ENCODE peak calls at places on chromosome 3, in six cellular contexts. N is HCT116, P is stomach, I is SK-N-SH, Q is uterus, D is A549. O is an unnamed sample.

GRCh38 chr3:157327018-157327417 is 109.6 kb upstream of the PTX3 start:
- DNase-seq in N (no peak), P (no peak), I (no peak), Q (no peak), D (no peak), O (no peak)

GRCh38 chr3:147356909-147357733 is 49.2 kb downstream of the ZIC4 start:
- DNase-seq in N (no peak), P (no peak), I (peak), Q (no peak), D (no peak), O (no peak)

GRCh38 chr3:31755911-31756658 is 223.4 kb downstream of the STT3B start:
- DNase-seq in N (no peak), P (no peak), I (no peak), Q (no peak), D (no peak), O (peak)

GRCh38 chr3:27311400-27311799 is 57.8 kb downstream of the NEK10 start:
- DNase-seq in N (peak), P (no peak), I (peak), Q (no peak), D (peak), O (no peak)

GRCh38 chr3:178302966-178303930 is 233.0 kb upstream of the KCNMB2 start:
- DNase-seq in N (no peak), P (no peak), I (no peak), Q (no peak), D (no peak), O (no peak)

GRCh38 chr3:180253283-180253682 is 216.5 kb upstream of the PEX5L start:
- DNase-seq in N (no peak), P (no peak), I (no peak), Q (no peak), D (no peak), O (no peak)

GRCh38 chr3:126816956-126817777 is 113.1 kb downstream of the CHCHD6 start:
- DNase-seq in N (no peak), P (no peak), I (no peak), Q (no peak), D (no peak), O (no peak)

GRCh38 chr3:32203854-32204253 is 34.6 kb upstream of the CMTM8 start:
- DNase-seq in N (no peak), P (no peak), I (no peak), Q (no peak), D (no peak), O (no peak)

GRCh38 chr3:132721479-132722164 is 587 bp downstream of the NPHP3 start:
- DNase-seq in N (no peak), P (peak), I (no peak), Q (peak), D (peak), O (peak)

GRCh38 chr3:142165194-142165593 is 15.8 kb upstream of the TFDP2 start:
- DNase-seq in N (no peak), P (no peak), I (no peak), Q (no peak), D (no peak), O (no peak)

GRCh38 chr3:134059680-134060560 is 30.2 kb upstream of the SLCO2A1 start:
- DNase-seq in N (no peak), P (no peak), I (no peak), Q (no peak), D (no peak), O (no peak)

GRCh38 chr3:39460677-39461076 is 6.8 kb upstream of the MOBP start:
- DNase-seq in N (no peak), P (no peak), I (no peak), Q (no peak), D (no peak), O (no peak)

GRCh38 chr3:69739204-69740102 is at the start of gene MITF:
- DNase-seq in N (peak), P (peak), I (peak), Q (peak), D (peak), O (peak)

GRCh38 chr3:195001961-195002861 is 268.7 kb downstream of the XXYLT1 start:
- DNase-seq in N (peak), P (peak), I (peak), Q (peak), D (peak), O (peak)

GRCh38 chr3:169457807-169458206 is 205.7 kb downstream of the MECOM start:
- DNase-seq in N (no peak), P (no peak), I (no peak), Q (no peak), D (no peak), O (no peak)

GRCh38 chr3:139427283-139428060 is 38.0 kb upstream of the COPB2 start:
- DNase-seq in N (peak), P (no peak), I (peak), Q (no peak), D (peak), O (peak)

GRCh38 chr3:44568561-44568960 is 13.6 kb downstream of the ZKSCAN7 start:
- DNase-seq in N (no peak), P (no peak), I (no peak), Q (no peak), D (no peak), O (no peak)

GRCh38 chr3:14273886-14274517 is 95.4 kb downstream of the LSM3 start:
- DNase-seq in N (no peak), P (no peak), I (no peak), Q (no peak), D (no peak), O (no peak)

GRCh38 chr3:101379695-101380376 is 59.5 kb upstream of the IMPG2 start:
- DNase-seq in N (no peak), P (no peak), I (no peak), Q (no peak), D (no peak), O (no peak)

GRCh38 chr3:99118381-99118780 is 216.9 kb upstream of the DCBLD2 start:
- DNase-seq in N (no peak), P (no peak), I (no peak), Q (no peak), D (no peak), O (no peak)

GRCh38 chr3:184600685-184601377 is 39.2 kb downstream of the EPHB3 start:
- DNase-seq in N (no peak), P (no peak), I (no peak), Q (peak), D (no peak), O (no peak)

GRCh38 chr3:45968706-45969105 is 25.4 kb downstream of the CXCR6 start:
- DNase-seq in N (no peak), P (no peak), I (no peak), Q (no peak), D (no peak), O (no peak)

GRCh38 chr3:44982817-44983216 is 6.8 kb downstream of the EXOSC7 start:
- DNase-seq in N (no peak), P (no peak), I (no peak), Q (no peak), D (no peak), O (no peak)

GRCh38 chr3:131849640-131850039 is 185.2 kb downstream of the CPNE4 start:
- DNase-seq in N (no peak), P (no peak), I (no peak), Q (no peak), D (no peak), O (no peak)

GRCh38 chr3:12139111-12139511 is 19.6 kb downstream of the TIMP4 start:
- DNase-seq in N (peak), P (no peak), I (peak), Q (peak), D (peak), O (no peak)

GRCh38 chr3:111333642-111334041 is 208.4 kb upstream of the CD96 start:
- DNase-seq in N (no peak), P (no peak), I (no peak), Q (no peak), D (no peak), O (no peak)

GRCh38 chr3:186664119-186664495 is 1.7 kb upstream of the HRG start:
- DNase-seq in N (no peak), P (no peak), I (no peak), Q (no peak), D (no peak), O (no peak)

GRCh38 chr3:195197764-195198423 is 73.1 kb downstream of the XXYLT1 start:
- DNase-seq in N (peak), P (peak), I (no peak), Q (peak), D (peak), O (no peak)

GRCh38 chr3:94643400-94643799 is 580.5 kb downstream of the NSUN3 start:
- DNase-seq in N (no peak), P (no peak), I (no peak), Q (no peak), D (no peak), O (no peak)

GRCh38 chr3:196969660-196970546 is 1.3 kb upstream of the PIGZ start:
- DNase-seq in N (no peak), P (peak), I (peak), Q (peak), D (peak), O (no peak)

GRCh38 chr3:46672349-46672695 is 21.2 kb downstream of the ALS2CL start:
- DNase-seq in N (no peak), P (no peak), I (no peak), Q (no peak), D (no peak), O (no peak)

GRCh38 chr3:38038447-38038911 is 529 bp upstream of the DLEC1 start:
- DNase-seq in N (no peak), P (no peak), I (no peak), Q (no peak), D (no peak), O (no peak)

GRCh38 chr3:38039101-38039898 is at the start of gene DLEC1:
- DNase-seq in N (no peak), P (peak), I (no peak), Q (peak), D (no peak), O (no peak)

GRCh38 chr3:38040400-38040799 is 1.4 kb downstream of the DLEC1 start:
- DNase-seq in N (no peak), P (no peak), I (no peak), Q (no peak), D (no peak), O (no peak)

GRCh38 chr3:38036906-38037305 is 2.1 kb upstream of the DLEC1 start:
- DNase-seq in N (no peak), P (no peak), I (no peak), Q (no peak), D (no peak), O (no peak)

GRCh38 chr3:38039899-38040261 is 872 bp downstream of the DLEC1 start:
- DNase-seq in N (no peak), P (peak), I (no peak), Q (peak), D (no peak), O (no peak)
- TF ChIP-seq CTCF in N (no peak), P (no peak), I (no peak), Q (peak), D (no peak), O (no peak)

DNA sequence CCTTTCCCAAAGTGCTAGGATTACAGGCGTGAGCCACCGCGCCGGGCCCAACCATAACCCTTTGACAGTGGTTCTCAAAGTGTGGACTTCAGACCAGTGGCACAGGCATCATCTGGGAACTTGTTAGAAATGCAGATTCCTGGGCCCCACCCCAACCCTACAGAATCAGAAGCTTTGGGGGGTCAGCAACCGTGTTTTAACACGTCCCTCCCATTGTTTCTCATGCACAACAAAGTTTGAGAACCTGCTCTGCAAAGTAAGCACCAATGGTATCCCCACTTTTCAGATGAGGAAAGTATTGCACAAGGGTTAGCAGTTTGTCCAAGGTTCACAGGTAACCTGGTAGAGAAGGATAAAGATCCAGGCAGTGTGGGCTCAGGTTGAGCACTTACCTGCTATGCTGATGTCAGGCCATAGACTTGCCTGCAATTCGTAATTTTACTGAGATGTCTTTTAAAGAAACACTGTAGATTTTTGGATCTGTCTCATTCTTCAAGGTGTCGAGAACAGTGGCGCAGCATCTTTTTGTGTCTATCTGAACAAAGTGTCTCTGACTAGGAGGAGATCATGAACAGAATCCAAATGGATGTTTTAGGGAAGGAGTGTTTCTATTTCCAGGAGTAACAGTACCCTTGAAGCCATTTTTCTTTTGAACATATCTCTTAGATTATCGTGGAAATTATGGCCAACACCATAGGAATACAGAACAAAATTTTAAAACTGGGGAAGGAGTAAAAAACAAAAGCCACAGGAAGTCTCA is 2.5 kb downstream of the GXYLT2 start:
- DNase-seq in N (no peak), P (no peak), I (no peak), Q (no peak), D (no peak), O (no peak)
- H3K4me3 ChIP-seq in N (no peak), P (no peak), I (peak), Q (no peak), D (no peak), O (no peak)

GRCh38 chr3:125582707-125583106 is 12.6 kb downstream of the OSBPL11 start:
- DNase-seq in N (peak), P (no peak), I (peak), Q (no peak), D (no peak), O (no peak)
- TF ChIP-seq CTCF in N (peak), P (no peak), I (peak), Q (no peak), D (no peak), O (peak)

GRCh38 chr3:16842710-16843270 is 42.0 kb upstream of the PLCL2 start:
- DNase-seq in N (no peak), P (no peak), I (no peak), Q (no peak), D (no peak), O (peak)
- H3K4me3 ChIP-seq in N (no peak), P (no peak), I (no peak), Q (no peak), D (no peak), O (no peak)

DNA sequence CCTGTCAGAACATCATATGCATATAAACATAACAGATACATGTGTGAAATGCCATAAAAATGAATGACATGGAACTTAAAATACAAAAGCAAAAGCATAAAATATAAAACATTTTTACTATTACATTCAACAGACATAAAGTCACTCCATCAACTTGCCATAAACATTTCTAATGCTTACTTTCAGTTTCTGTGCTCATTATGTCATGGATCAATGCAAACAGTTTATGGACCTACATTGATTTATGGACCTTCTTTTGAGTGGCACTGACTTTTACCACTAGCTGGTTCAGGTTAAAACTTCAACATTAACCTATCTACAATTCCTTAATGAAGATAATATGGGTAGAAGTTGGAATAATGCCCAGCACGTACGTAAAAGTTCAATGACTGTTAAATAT is 577.4 kb upstream of the LMCD1 start:
- DNase-seq in N (no peak), P (no peak), I (no peak), Q (no peak), D (no peak), O (no peak)
- TF ChIP-seq CTCF in N (no peak), P (no peak), I (no peak), Q (no peak), D (no peak), O (no peak)

GRCh38 chr3:71579301-71579933 is 4.1 kb downstream of the FOXP1 start:
- DNase-seq in N (no peak), P (no peak), I (no peak), Q (no peak), D (no peak), O (no peak)
- H3K4me3 ChIP-seq in N (no peak), P (peak), I (peak), Q (peak), D (peak), O (no peak)

GRCh38 chr3:120147072-120147871 is 53.0 kb upstream of the GSK3B start:
- DNase-seq in N (no peak), P (peak), I (no peak), Q (no peak), D (no peak), O (peak)
- TF ChIP-seq CTCF in N (peak), P (no peak), I (no peak), Q (no peak), D (no peak), O (peak)

GRCh38 chr3:86990734-86991481 is at the start of gene VGLL3:
- DNase-seq in N (no peak), P (peak), I (peak), Q (peak), D (peak), O (no peak)

GRCh38 chr3:86988986-86989385 is 2.0 kb downstream of the VGLL3 start:
- DNase-seq in N (no peak), P (no peak), I (no peak), Q (no peak), D (no peak), O (no peak)

GRCh38 chr3:86990171-86990733 is 697 bp downstream of the VGLL3 start:
- DNase-seq in N (no peak), P (peak), I (peak), Q (peak), D (no peak), O (no peak)

GRCh38 chr3:86988235-86988634 is 2.7 kb downstream of the VGLL3 start:
- DNase-seq in N (no peak), P (no peak), I (no peak), Q (no peak), D (no peak), O (no peak)

DNA sequence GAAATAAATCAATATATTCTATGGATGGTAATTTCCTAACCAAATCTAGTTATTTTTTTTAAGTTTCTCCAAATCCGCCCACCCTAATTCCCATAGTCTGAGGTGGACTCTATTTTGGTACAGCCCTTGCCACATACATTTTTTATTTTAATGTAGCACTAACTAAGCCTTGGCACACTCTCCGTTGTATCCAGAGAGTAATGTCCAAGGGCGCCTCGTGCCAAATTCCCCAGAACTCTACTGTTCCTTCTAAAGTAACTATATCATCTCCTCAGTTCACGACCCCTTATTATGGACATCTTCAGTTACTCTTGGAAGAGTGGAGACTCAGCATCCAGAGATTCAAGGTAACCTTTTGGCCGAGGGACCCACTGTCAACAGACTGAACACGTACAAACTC is 1.3 kb downstream of the VGLL3 start:
- DNase-seq in N (no peak), P (no peak), I (no peak), Q (no peak), D (no peak), O (no peak)
- H3K4me3 ChIP-seq in N (no peak), P (peak), I (no peak), Q (peak), D (peak), O (no peak)

GRCh38 chr3:50676031-50676705 is 1.4 kb downstream of the DOCK3 start:
- DNase-seq in N (no peak), P (no peak), I (no peak), Q (no peak), D (no peak), O (no peak)

GRCh38 chr3:50672656-50673055 is 2.1 kb upstream of the DOCK3 start:
- DNase-seq in N (no peak), P (no peak), I (no peak), Q (no peak), D (no peak), O (no peak)

GRCh38 chr3:50674349-50675178 is at the start of gene DOCK3:
- DNase-seq in N (no peak), P (peak), I (peak), Q (peak), D (peak), O (no peak)

GRCh38 chr3:50673937-50674336 is 790 bp upstream of the DOCK3 start:
- DNase-seq in N (no peak), P (no peak), I (no peak), Q (no peak), D (no peak), O (no peak)

GRCh38 chr3:50675179-50676030 is 678 bp downstream of the DOCK3 start:
- DNase-seq in N (no peak), P (no peak), I (peak), Q (peak), D (no peak), O (no peak)
- TF ChIP-seq CTCF in N (peak), P (peak), I (peak), Q (no peak), D (peak), O (peak)